ENCODE peak calls at places on chromosomes 7 and 10, in seven cellular contexts. Y, Z, M, I, N, R and B are unnamed samples.

GRCh38 chr7:80240265-80241025 is 105.8 kb downstream of the GNAI1 start:
- DNase-seq in I (no peak), R (no peak), N (no peak), Y (peak), M (no peak), Z (no peak), B (no peak)

GRCh38 chr10:21700474-21700873 is 166.4 kb downstream of the MLLT10 start:
- DNase-seq in M (no peak), Z (no peak), N (no peak), R (no peak), Y (no peak), I (peak), B (no peak)

GRCh38 chr10:8278099-8278498 is 223.6 kb downstream of the GATA3 start:
- DNase-seq in Y (no peak), R (no peak), M (no peak), Z (no peak), I (no peak), N (no peak), B (no peak)

GRCh38 chr10:107059058-107059457 is 105.4 kb downstream of the SORCS1 start:
- DNase-seq in I (no peak), Y (no peak), Z (no peak), N (no peak), R (no peak), M (no peak), B (no peak)

GRCh38 chr10:36606234-36606839 is 519.1 kb upstream of the ANKRD30A start:
- DNase-seq in N (peak), I (peak), R (no peak), M (no peak), Z (no peak), Y (peak), B (no peak)

GRCh38 chr10:99845837-99846382 is 63.5 kb downstream of the ABCC2 start:
- DNase-seq in N (peak), I (peak), M (peak), R (peak), Z (peak), Y (peak), B (peak)

GRCh38 chr7:44066494-44067063 is 1.2 kb upstream of the PGAM2 start:
- DNase-seq in Y (peak), I (no peak), N (no peak), M (peak), Z (no peak), R (no peak), B (no peak)

GRCh38 chr10:102599565-102600327 is 44.5 kb upstream of the TRIM8 start:
- DNase-seq in R (no peak), I (no peak), N (peak), M (peak), Y (no peak), Z (no peak), B (no peak)

GRCh38 chr7:147818338-147818737 is 772.2 kb upstream of the C7orf33 start:
- DNase-seq in Z (no peak), Y (no peak), M (no peak), R (no peak), I (no peak), N (no peak), B (no peak)

GRCh38 chr7:152902054-152902453 is 142.5 kb downstream of the ACTR3B start:
- DNase-seq in R (no peak), M (no peak), Z (no peak), N (no peak), Y (no peak), I (no peak), B (no peak)

GRCh38 chr10:88820990-88821389 is 18.5 kb downstream of the LIPM start:
- DNase-seq in M (no peak), I (peak), Y (peak), N (peak), Z (peak), R (no peak), B (no peak)

GRCh38 chr10:49539320-49539885 is 482 bp upstream of the ERCC6 start:
- DNase-seq in I (peak), Y (peak), R (no peak), M (peak), Z (no peak), N (peak), B (peak)

GRCh38 chr10:120972259-120972658 is 121.1 kb downstream of the WDR11 start:
- DNase-seq in Z (no peak), N (no peak), Y (no peak), R (no peak), I (no peak), M (no peak), B (no peak)

GRCh38 chr7:150848561-150849115 is 3.7 kb upstream of the AOC1 start:
- DNase-seq in R (no peak), N (no peak), Z (no peak), I (no peak), M (no peak), Y (no peak), B (no peak)

GRCh38 chr10:132489704-132490534 is 47.7 kb upstream of the INPP5A start:
- DNase-seq in M (no peak), Y (no peak), Z (no peak), R (no peak), N (no peak), I (no peak), B (no peak)

GRCh38 chr7:143416565-143417149 is 8.0 kb upstream of the EPHA1 start:
- DNase-seq in N (peak), R (peak), Y (peak), I (peak), Z (peak), M (no peak), B (peak)

GRCh38 chr7:113657603-113658002 is 261.2 kb downstream of the PPP1R3A start:
- DNase-seq in M (no peak), R (no peak), Y (no peak), I (no peak), Z (no peak), N (no peak), B (no peak)

GRCh38 chr7:137953043-137953691 is 48.7 kb downstream of the CREB3L2 start:
- DNase-seq in R (no peak), I (peak), Y (peak), M (no peak), Z (no peak), N (no peak), B (no peak)

GRCh38 chr10:121935702-121936101 is 7.9 kb upstream of the ATE1 start:
- DNase-seq in I (no peak), Y (no peak), M (no peak), R (no peak), Z (no peak), N (peak), B (no peak)

GRCh38 chr7:117731455-117731854 is 141.8 kb downstream of the CTTNBP2 start:
- DNase-seq in N (no peak), Y (no peak), Z (no peak), I (no peak), M (no peak), R (no peak), B (no peak)

GRCh38 chr7:83936056-83936703 is 258.4 kb downstream of the SEMA3A start:
- DNase-seq in N (peak), Z (peak), R (peak), I (peak), Y (peak), M (peak), B (peak)

GRCh38 chr10:127977368-127978009 is 70.6 kb downstream of the PTPRE start:
- DNase-seq in R (no peak), Z (peak), Y (peak), M (peak), I (peak), N (no peak), B (peak)

GRCh38 chr7:37052673-37053072 is 328.4 kb upstream of the AOAH start:
- DNase-seq in M (no peak), Z (no peak), N (peak), R (no peak), I (peak), Y (no peak), B (no peak)

GRCh38 chr7:92246363-92247101 is 758 bp downstream of the ANKIB1 start:
- DNase-seq in Y (peak), Z (no peak), I (peak), R (peak), N (peak), M (no peak), B (peak)

GRCh38 chr7:68488366-68489060 is 1109.8 kb upstream of the AUTS2 start:
- DNase-seq in Y (no peak), N (no peak), M (no peak), R (no peak), Z (no peak), I (no peak), B (no peak)

GRCh38 chr10:61028861-61029361 is 84.9 kb upstream of the RHOBTB1 start:
- DNase-seq in Z (no peak), N (peak), Y (peak), R (no peak), I (peak), M (no peak), B (peak)

GRCh38 chr10:25082276-25083204 is 66.1 kb downstream of the THNSL1 start:
- DNase-seq in Z (no peak), Y (no peak), R (no peak), M (no peak), I (no peak), N (no peak), B (no peak)

GRCh38 chr10:91210435-91210834 is 10.0 kb upstream of the PCGF5 start:
- DNase-seq in N (no peak), R (peak), Y (no peak), Z (peak), M (peak), I (no peak), B (no peak)

GRCh38 chr10:47335906-47336305 is 12.3 kb upstream of the RBP3 start:
- DNase-seq in Y (no peak), M (no peak), R (no peak), N (no peak), Z (no peak), I (no peak), B (no peak)

GRCh38 chr7:44145969-44146897 is 5.1 kb upstream of the MYL7 start:
- DNase-seq in I (peak), Z (no peak), M (peak), Y (peak), N (peak), R (peak), B (peak)

GRCh38 chr10:84329094-84329611 is 764 bp downstream of the CCSER2 start:
- DNase-seq in N (peak), I (peak), M (peak), Y (peak), Z (no peak), R (peak), B (no peak)

GRCh38 chr10:132151286-132151950 is 35.3 kb upstream of the DPYSL4 start:
- DNase-seq in N (no peak), M (no peak), Y (no peak), R (no peak), Z (no peak), I (no peak), B (no peak)

GRCh38 chr10:34666008-34666700 is 148.9 kb downstream of the PARD3 start:
- DNase-seq in Y (peak), N (peak), M (peak), Z (peak), I (peak), R (no peak), B (peak)

GRCh38 chr10:7161484-7162283 is 249.2 kb downstream of the SFMBT2 start:
- DNase-seq in R (no peak), I (no peak), Z (no peak), M (no peak), Y (no peak), N (no peak), B (no peak)

GRCh38 chr7:25361863-25362262 is 133.6 kb upstream of the NPVF start:
- DNase-seq in N (no peak), M (no peak), Z (no peak), R (no peak), Y (no peak), I (peak), B (no peak)

GRCh38 chr7:91949221-91950009 is 8.8 kb downstream of the AKAP9 start:
- DNase-seq in I (no peak), M (no peak), N (no peak), R (no peak), Y (peak), Z (no peak), B (peak)

GRCh38 chr10:29923416-29923970 is 135.9 kb downstream of the JCAD start:
- DNase-seq in M (no peak), Z (no peak), N (no peak), R (no peak), Y (no peak), I (no peak), B (no peak)

GRCh38 chr10:4902571-4903011 is 60.6 kb upstream of the AKR1C1 start:
- DNase-seq in M (peak), N (peak), Y (peak), I (peak), Z (no peak), R (no peak), B (no peak)

GRCh38 chr7:875476-876076 is 778 bp upstream of the GET4 start:
- DNase-seq in I (no peak), N (no peak), Y (no peak), R (no peak), Z (no peak), M (no peak), B (no peak)
- H3K4me3 ChIP-seq in I (peak), N (peak), Y (peak), R (peak), Z (no peak), M (peak), B (peak)

GRCh38 chr7:129782257-129783096 is 170.3 kb downstream of the UBE2H start:
- DNase-seq in I (peak), Z (no peak), R (no peak), Y (no peak), N (no peak), M (no peak), B (no peak)

GRCh38 chr7:129781128-129781855 is 169.8 kb downstream of the NRF1 start:
- DNase-seq in I (no peak), R (no peak), N (no peak), Y (no peak), Z (no peak), M (no peak), B (no peak)

GRCh38 chr7:129783097-129783919 is 169.5 kb downstream of the UBE2H start:
- DNase-seq in Z (no peak), N (no peak), I (no peak), M (no peak), R (no peak), Y (no peak), B (no peak)

GRCh38 chr7:129780257-129781127 is 169.0 kb downstream of the NRF1 start:
- DNase-seq in N (no peak), R (no peak), Z (no peak), Y (no peak), M (peak), I (peak), B (peak)

GRCh38 chr7:129781856-129782256 is 170.3 kb downstream of the NRF1 start:
- DNase-seq in I (no peak), Y (no peak), R (no peak), Z (no peak), N (no peak), M (no peak), B (no peak)
- H3K4me3 ChIP-seq in I (no peak), Y (no peak), R (peak), Z (no peak), N (no peak), M (peak), B (no peak)

DNA sequence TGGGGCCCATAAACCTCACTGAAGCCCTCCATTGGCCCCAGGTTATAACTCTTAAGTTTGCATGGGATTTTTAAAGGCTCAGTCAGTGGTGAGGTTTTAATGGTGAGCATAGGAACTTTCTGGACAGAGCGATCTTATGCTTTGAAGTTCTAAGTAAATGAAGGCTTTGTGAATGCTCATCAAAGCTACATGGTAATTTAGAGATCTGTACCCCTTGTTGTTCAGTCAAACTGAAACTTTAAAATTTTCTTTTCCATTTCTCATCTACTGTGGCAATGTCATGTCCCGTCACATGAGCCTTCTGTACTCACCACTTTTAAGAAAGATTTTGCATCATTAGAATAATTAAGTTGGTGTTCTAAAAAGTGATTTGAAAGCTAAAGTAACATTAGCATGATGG is 39.9 kb downstream of the CHN2 start:
- DNase-seq in M (no peak), Y (no peak), N (no peak), I (no peak), Z (no peak), R (no peak), B (no peak)
- H3K4me3 ChIP-seq in M (no peak), Y (no peak), N (no peak), I (no peak), Z (no peak), R (no peak), B (no peak)

GRCh38 chr7:120272261-120272895 is 597 bp upstream of the KCND2 start:
- DNase-seq in Z (peak), R (no peak), Y (peak), I (peak), N (peak), M (no peak), B (peak)
- H3K4me3 ChIP-seq in Z (no peak), R (no peak), Y (peak), I (peak), N (peak), M (peak), B (no peak)